ENCODE peak calls at places on chromosomes 5 and 9, in five cellular contexts. C is AG10803; I is stimulated activated CD8-positive, alpha-beta memory T cell treated with anti-CD3 and anti-CD28 coated beads, Interleukin-15, amount 100 ng/mL, for 1 hour; T is hepatic stellate cell; Y is NCI-H345. G is an unnamed sample.

GRCh38 chr9:16442622-16443021 is 427.8 kb downstream of the BNC2 start:
- DNase-seq in C (peak), I (no peak), T (no peak), Y (no peak), G (peak)

GRCh38 chr9:108761530-108762347 is 94.0 kb downstream of the ACTL7B start:
- DNase-seq in C (peak), I (no peak), T (peak), Y (peak), G (peak)

GRCh38 chr5:148687427-148687826 is 33.1 kb upstream of the HTR4 start:
- DNase-seq in C (no peak), I (no peak), T (no peak), Y (no peak), G (peak)

GRCh38 chr9:94269264-94269663 is 10.2 kb downstream of the ZNF169 start:
- DNase-seq in C (no peak), I (no peak), T (peak), Y (peak), G (no peak)

GRCh38 chr9:99399476-99399875 is 177.4 kb downstream of the SEC61B start:
- DNase-seq in C (no peak), I (no peak), T (no peak), Y (no peak), G (no peak)

GRCh38 chr9:90915693-90916092 is 114.1 kb downstream of the SYK start:
- DNase-seq in C (no peak), I (no peak), T (peak), Y (no peak), G (peak)

GRCh38 chr9:130443456-130443801 is 1.3 kb upstream of the ASS1 start:
- DNase-seq in C (no peak), I (no peak), T (no peak), Y (no peak), G (no peak)

GRCh38 chr5:133373121-133373870 is 239.0 kb downstream of the FSTL4 start:
- DNase-seq in C (peak), I (no peak), T (no peak), Y (no peak), G (no peak)

GRCh38 chr9:131839281-131840084 is 99.6 kb upstream of the RAPGEF1 start:
- DNase-seq in C (peak), I (peak), T (peak), Y (no peak), G (peak)

GRCh38 chr9:72041775-72042194 is 18.6 kb downstream of the C9orf57 start:
- DNase-seq in C (peak), I (no peak), T (no peak), Y (no peak), G (peak)